ENCODE peak calls at places on chromosomes 5 and 9, in eight cellular contexts. G is NCI-H460; Z is tibial nerve; U is HEK293T; C is pons; Y is activated CD4-positive, alpha-beta T cell treated with anti-CD3 and anti-CD28 coated beads, Interleukin-2, amount 50 U/mL, for 1 hour; K is NCI-H1694 treated with DMSO at 0.1 percent for 48 hours; W is amniotic stem cell. E is an unnamed sample.

GRCh38 chr5:149379177-149379761 is at the start of gene IL17B:
- DNase-seq in G (no peak), Z (no peak), U (no peak), C (no peak), Y (no peak), K (no peak), W (no peak), E (no peak)

GRCh38 chr9:135480071-135480941 is 724 bp downstream of the PPP1R26 start:
- DNase-seq in G (no peak), Z (no peak), U (peak; percentile 64), C (no peak), Y (no peak), K (no peak), W (no peak), E (peak; percentile 7)

GRCh38 chr9:108743901-108744371 is 111.8 kb downstream of the ACTL7B start:
- DNase-seq in G (no peak), Z (no peak), U (no peak), C (no peak), Y (no peak), K (peak; percentile 65), W (no peak), E (peak; percentile 19)

GRCh38 chr5:19322716-19323485 is 665.1 kb downstream of the CDH18 start:
- DNase-seq in G (peak; percentile 22), Z (no peak), U (no peak), C (peak; percentile 19), Y (no peak), K (no peak), W (no peak), E (peak; percentile 51)

GRCh38 chr9:5971740-5972139 is 43.7 kb downstream of the RANBP6 start:
- DNase-seq in G (no peak), Z (no peak), U (no peak), C (no peak), Y (no peak), K (no peak), W (no peak), E (no peak)

GRCh38 chr5:178589180-178590140 is 733 bp downstream of the COL23A1 start:
- DNase-seq in G (no peak), Z (no peak), U (peak; percentile 69), C (no peak), Y (no peak), K (peak; percentile 2), W (no peak), E (no peak)

GRCh38 chr9:70411141-70411929 is 3.1 kb downstream of the KLF9 start:
- DNase-seq in G (no peak), Z (peak; percentile 70), U (no peak), C (peak; percentile 72), Y (peak; percentile 42), K (peak; percentile 43), W (no peak), E (no peak)

GRCh38 chr9:83304686-83305085 is 233.5 kb downstream of the FRMD3 start:
- DNase-seq in G (no peak), Z (peak; percentile 86), U (no peak), C (peak; percentile 74), Y (no peak), K (peak; percentile 88), W (no peak), E (peak; percentile 90)

GRCh38 chr9:91253488-91253887 is 108.2 kb downstream of the AUH start:
- DNase-seq in G (peak; percentile 4), Z (no peak), U (no peak), C (no peak), Y (no peak), K (no peak), W (no peak), E (no peak)

GRCh38 chr9:94807556-94807955 is 81.1 kb downstream of the AOPEP start:
- DNase-seq in G (no peak), Z (no peak), U (no peak), C (no peak), Y (no peak), K (no peak), W (no peak), E (no peak)

E was measured in NCI-H446.